ENCODE peak calls at places on chromosomes 3 and 15, in five cellular contexts. One of them, this sample, is unnamed. For H3K4me1, the result is how much of the 10 kb centered on the place peaks cover.

GRCh38 chr3:72303926-72304325 is 519.0 kb upstream of the PROK2 start:
- DNase-seq in SJCRH30: peak
- DNase-seq in OCI-LY7: no peak
- DNase-seq in Caco-2: no peak
- DNase-seq in esophagus squamous epithelium: no peak
- DNase-seq in this sample: no peak

GRCh38 chr3:23823620-23824019 is 17.9 kb downstream of the UBE2E1 start:
- DNase-seq in OCI-LY7: no peak
- DNase-seq in Caco-2: no peak
- DNase-seq in SJCRH30: no peak
- DNase-seq in esophagus squamous epithelium: no peak
- DNase-seq in this sample: no peak

GRCh38 chr15:60734846-60735245 is 255.9 kb upstream of the ICE2 start:
- DNase-seq in Caco-2: no peak
- DNase-seq in OCI-LY7: no peak
- DNase-seq in SJCRH30: no peak
- DNase-seq in esophagus squamous epithelium: no peak
- DNase-seq in this sample: no peak

GRCh38 chr15:99361541-99362185 is 110.4 kb downstream of the LRRC28 start:
- DNase-seq in SJCRH30: peak
- DNase-seq in esophagus squamous epithelium: no peak
- DNase-seq in OCI-LY7: peak
- DNase-seq in Caco-2: no peak
- DNase-seq in this sample: no peak

GRCh38 chr3:89049119-89049518 is 58.3 kb upstream of the EPHA3 start:
- DNase-seq in Caco-2: peak
- DNase-seq in esophagus squamous epithelium: no peak
- DNase-seq in SJCRH30: peak
- DNase-seq in OCI-LY7: peak
- DNase-seq in this sample: no peak

GRCh38 chr15:71223516-71223915 is 108.2 kb downstream of the THSD4 start:
- DNase-seq in esophagus squamous epithelium: no peak
- DNase-seq in Caco-2: no peak
- DNase-seq in OCI-LY7: no peak
- DNase-seq in SJCRH30: no peak
- DNase-seq in this sample: no peak

GRCh38 chr3:142285057-142285666 is 59.8 kb upstream of the GK5 start:
- DNase-seq in SJCRH30: peak
- DNase-seq in OCI-LY7: no peak
- DNase-seq in esophagus squamous epithelium: no peak
- DNase-seq in Caco-2: peak
- DNase-seq in this sample: no peak

GRCh38 chr15:37035349-37035748 is 65.0 kb downstream of the MEIS2 start:
- DNase-seq in esophagus squamous epithelium: no peak
- DNase-seq in SJCRH30: no peak
- DNase-seq in OCI-LY7: no peak
- DNase-seq in Caco-2: peak
- DNase-seq in this sample: no peak

GRCh38 chr3:170598091-170598502 is 12.2 kb upstream of the SLC7A14 start:
- DNase-seq in OCI-LY7: no peak
- DNase-seq in esophagus squamous epithelium: no peak
- DNase-seq in SJCRH30: no peak
- DNase-seq in Caco-2: peak
- DNase-seq in this sample: no peak

GRCh38 chr3:10283638-10284037 is 9.1 kb downstream of the GHRL start:
- DNase-seq in SJCRH30: no peak
- DNase-seq in OCI-LY7: no peak
- DNase-seq in esophagus squamous epithelium: no peak
- DNase-seq in Caco-2: no peak
- DNase-seq in this sample: no peak

GRCh38 chr3:31670722-31671121 is 138.0 kb downstream of the STT3B start:
- DNase-seq in OCI-LY7: no peak
- DNase-seq in esophagus squamous epithelium: no peak
- DNase-seq in SJCRH30: no peak
- DNase-seq in Caco-2: no peak
- DNase-seq in this sample: no peak

GRCh38 chr3:55775366-55775765 is 288.3 kb upstream of the WNT5A start:
- DNase-seq in esophagus squamous epithelium: no peak
- DNase-seq in Caco-2: no peak
- DNase-seq in OCI-LY7: no peak
- DNase-seq in SJCRH30: no peak
- DNase-seq in this sample: no peak

GRCh38 chr3:42697326-42698051 is 5.1 kb downstream of the HHATL start:
- DNase-seq in Caco-2: no peak
- DNase-seq in OCI-LY7: no peak
- DNase-seq in SJCRH30: no peak
- DNase-seq in esophagus squamous epithelium: no peak
- DNase-seq in this sample: no peak

GRCh38 chr15:89024418-89024817 is 63.8 kb upstream of the ABHD2 start:
- DNase-seq in esophagus squamous epithelium: no peak
- DNase-seq in SJCRH30: no peak
- DNase-seq in OCI-LY7: no peak
- DNase-seq in Caco-2: no peak
- DNase-seq in this sample: no peak
- H3K4me1 ChIP-seq in esophagus squamous epithelium: under half
- H3K4me1 ChIP-seq in SJCRH30: under half
- H3K4me1 ChIP-seq in OCI-LY7: under half
- H3K4me1 ChIP-seq in Caco-2: under half
- H3K4me1 ChIP-seq in this sample: under half

DNA sequence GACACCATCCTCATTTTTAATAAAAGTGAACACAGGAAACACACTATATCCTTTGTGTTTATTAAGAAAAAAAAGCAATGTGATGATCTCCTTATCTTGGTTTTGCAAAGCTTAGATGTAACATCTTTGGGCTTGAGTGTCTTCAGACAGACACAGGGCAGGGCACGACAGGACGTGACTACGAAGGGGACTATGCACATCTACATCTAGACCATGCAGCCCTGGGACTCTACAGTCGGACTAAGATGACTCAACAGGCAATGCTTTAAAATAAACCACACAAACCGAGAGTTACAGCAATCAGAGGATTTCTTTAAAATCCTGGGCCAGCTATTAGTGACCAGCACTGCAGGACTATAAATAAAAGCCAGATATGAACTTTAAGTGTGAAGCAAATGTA is 22.8 kb upstream of the TM2D3 start:
- DNase-seq in OCI-LY7: no peak
- DNase-seq in Caco-2: no peak
- DNase-seq in SJCRH30: no peak
- DNase-seq in esophagus squamous epithelium: no peak
- DNase-seq in this sample: no peak
- H3K4me3 ChIP-seq in OCI-LY7: no peak
- H3K4me3 ChIP-seq in Caco-2: no peak
- H3K4me3 ChIP-seq in SJCRH30: no peak
- H3K4me3 ChIP-seq in esophagus squamous epithelium: no peak
- H3K4me3 ChIP-seq in this sample: no peak

GRCh38 chr3:30658328-30659052 is 52.1 kb downstream of the TGFBR2 start:
- DNase-seq in OCI-LY7: peak
- DNase-seq in Caco-2: no peak
- DNase-seq in esophagus squamous epithelium: no peak
- DNase-seq in SJCRH30: peak
- DNase-seq in this sample: no peak
- H3K4me1 ChIP-seq in OCI-LY7: half or more
- H3K4me1 ChIP-seq in Caco-2: under half
- H3K4me1 ChIP-seq in esophagus squamous epithelium: under half
- H3K4me1 ChIP-seq in SJCRH30: under half
- H3K4me1 ChIP-seq in this sample: half or more

DNA sequence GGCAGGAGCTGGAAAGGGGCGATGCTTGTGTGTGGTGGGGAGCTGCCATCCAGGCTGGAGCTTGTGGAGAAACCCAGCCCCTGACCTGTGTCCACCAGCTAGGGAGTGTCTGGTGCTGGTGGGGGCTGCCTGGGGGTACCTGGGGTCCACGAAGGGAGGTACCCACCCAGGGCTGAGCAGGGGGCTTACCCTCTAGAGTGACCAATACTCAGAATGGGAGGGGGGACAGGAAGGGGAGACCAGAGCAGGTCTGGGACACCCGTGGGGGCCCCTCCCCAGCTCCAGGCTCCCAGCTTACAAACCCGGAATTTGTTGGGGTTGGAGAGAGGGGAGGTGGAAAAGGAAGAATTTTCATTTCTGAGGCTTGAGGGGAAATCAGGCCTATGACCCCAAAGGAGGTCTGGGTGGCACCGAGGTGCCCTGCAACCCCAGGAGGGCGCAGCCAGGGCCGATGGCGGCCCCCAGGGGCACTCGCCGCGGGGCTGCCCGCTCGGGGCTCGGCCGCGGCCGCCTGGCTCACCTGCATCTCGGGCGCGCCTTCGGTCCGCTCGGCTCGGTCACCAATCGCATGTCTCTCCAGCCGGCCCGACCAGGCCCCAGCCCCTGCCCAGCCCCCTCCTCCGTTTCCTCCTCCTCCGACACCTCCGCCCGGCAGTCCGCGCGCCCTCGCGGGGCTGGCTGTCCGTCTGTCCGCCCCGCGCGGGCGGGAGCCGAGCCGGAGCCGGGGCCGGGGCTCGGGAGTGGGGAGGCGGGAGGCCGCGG is 741 bp downstream of the LINGO1 start:
- DNase-seq in SJCRH30: no peak
- DNase-seq in Caco-2: peak
- DNase-seq in OCI-LY7: no peak
- DNase-seq in esophagus squamous epithelium: no peak
- DNase-seq in this sample: no peak
- H3K4me3 ChIP-seq in SJCRH30: no peak
- H3K4me3 ChIP-seq in Caco-2: peak
- H3K4me3 ChIP-seq in OCI-LY7: no peak
- H3K4me3 ChIP-seq in esophagus squamous epithelium: peak
- H3K4me3 ChIP-seq in this sample: peak